ENCODE peak calls at places on chromosomes 2 and 18, in eight cellular contexts. U is spleen; G is cardiac muscle cell; E is Peyer's patch; Q is endodermal cell; D is uterus; Z is CD8-positive, alpha-beta memory T cell; L is stomach. O is an unnamed sample.

GRCh38 chr2:203532957-203533695 is 2.0 kb downstream of the RAPH1 start:
- DNase-seq in U (no peak), G (peak; percentile 71), E (no peak), Q (no peak), D (no peak), Z (no peak), L (no peak), O (no peak)

GRCh38 chr2:172613035-172613434 is 57.1 kb downstream of the PDK1 start:
- DNase-seq in U (no peak), G (peak; percentile 59), E (no peak), Q (peak; percentile 54), D (no peak), Z (no peak), L (no peak), O (no peak)

GRCh38 chr2:45494978-45495293 is 116.1 kb downstream of the SRBD1 start:
- DNase-seq in U (no peak), G (no peak), E (no peak), Q (no peak), D (no peak), Z (no peak), L (no peak), O (no peak)

GRCh38 chr2:37671816-37672103 is 318 bp upstream of the CDC42EP3 start:
- DNase-seq in U (no peak), G (no peak), E (no peak), Q (no peak), D (no peak), Z (no peak), L (no peak), O (no peak)

GRCh38 chr2:30934071-30934470 is 126.8 kb upstream of the CAPN13 start:
- DNase-seq in U (no peak), G (no peak), E (no peak), Q (no peak), D (no peak), Z (no peak), L (no peak), O (no peak)

GRCh38 chr2:22213237-22213636 is 1089.5 kb downstream of the TDRD15 start:
- DNase-seq in U (no peak), G (no peak), E (no peak), Q (no peak), D (no peak), Z (no peak), L (no peak), O (no peak)

GRCh38 chr18:70840649-70841048 is 551.8 kb downstream of the SOCS6 start:
- DNase-seq in U (no peak), G (no peak), E (no peak), Q (no peak), D (no peak), Z (no peak), L (no peak), O (no peak)

GRCh38 chr18:36153203-36153602 is 23.5 kb downstream of the ELP2 start:
- DNase-seq in U (no peak), G (peak; percentile 87), E (no peak), Q (no peak), D (no peak), Z (no peak), L (no peak), O (no peak)

GRCh38 chr2:169360984-169361705 is 1.2 kb downstream of the LRP2 start:
- DNase-seq in U (no peak), G (no peak), E (no peak), Q (peak; percentile 79), D (no peak), Z (no peak), L (no peak), O (no peak)

GRCh38 chr2:109513230-109513629 is 100.5 kb downstream of the SEPTIN10 start:
- DNase-seq in U (no peak), G (no peak), E (no peak), Q (no peak), D (no peak), Z (no peak), L (no peak), O (no peak)

GRCh38 chr2:88027709-88028389 is 11.5 kb upstream of the RNU2-63P start:
- DNase-seq in U (no peak), G (no peak), E (no peak), Q (no peak), D (no peak), Z (no peak), L (no peak), O (no peak)

GRCh38 chr2:20185176-20186022 is 39.5 kb downstream of the SDC1 start:
- DNase-seq in U (no peak), G (peak; percentile 56), E (no peak), Q (peak; percentile 69), D (no peak), Z (no peak), L (no peak), O (no peak)

GRCh38 chr2:12448846-12449480 is 267.8 kb upstream of the TRIB2 start:
- DNase-seq in U (no peak), G (no peak), E (no peak), Q (no peak), D (no peak), Z (no peak), L (no peak), O (no peak)

GRCh38 chr2:213187386-213187785 is 36.0 kb upstream of the IKZF2 start:
- DNase-seq in U (no peak), G (peak; percentile 2), E (no peak), Q (no peak), D (no peak), Z (no peak), L (no peak), O (no peak)

GRCh38 chr2:156182132-156182531 is 150.4 kb downstream of the NR4A2 start:
- DNase-seq in U (no peak), G (no peak), E (no peak), Q (no peak), D (no peak), Z (no peak), L (peak; percentile 44), O (no peak)

GRCh38 chr2:124836415-124836814 is 811.3 kb downstream of the CNTNAP5 start:
- DNase-seq in U (no peak), G (peak; percentile 82), E (no peak), Q (no peak), D (no peak), Z (no peak), L (no peak), O (no peak)

GRCh38 chr2:23363831-23364230 is 21.1 kb upstream of the KLHL29 start:
- DNase-seq in U (no peak), G (no peak), E (no peak), Q (peak; percentile 37), D (no peak), Z (no peak), L (no peak), O (no peak)

GRCh38 chr2:144358979-144359541 is 160.9 kb downstream of the ZEB2 start:
- DNase-seq in U (no peak), G (peak; percentile 39), E (no peak), Q (no peak), D (no peak), Z (no peak), L (no peak), O (no peak)

GRCh38 chr2:86238354-86238753 is 39.1 kb downstream of the MRPL35 start:
- DNase-seq in U (peak; percentile 82), G (no peak), E (peak; percentile 70), Q (no peak), D (no peak), Z (no peak), L (no peak), O (no peak)

GRCh38 chr2:235860111-235860510 is 308.1 kb downstream of the GBX2 start:
- DNase-seq in U (no peak), G (peak; percentile 68), E (no peak), Q (no peak), D (no peak), Z (no peak), L (no peak), O (no peak)

GRCh38 chr2:133711226-133711625 is 143.0 kb upstream of the NCKAP5 start:
- DNase-seq in U (no peak), G (no peak), E (no peak), Q (no peak), D (no peak), Z (no peak), L (no peak), O (no peak)

GRCh38 chr2:157592374-157592773 is 36.3 kb downstream of the ACVR1C start:
- DNase-seq in U (no peak), G (no peak), E (no peak), Q (no peak), D (no peak), Z (no peak), L (no peak), O (no peak)

GRCh38 chr2:46569766-46570165 is 90.4 kb downstream of the TMEM247 start:
- DNase-seq in U (no peak), G (no peak), E (no peak), Q (no peak), D (no peak), Z (no peak), L (no peak), O (no peak)
- H3K4me1 ChIP-seq in U (peaks cover 100% of the 10 kb centered on the region), G (peaks cover 88% of the 10 kb centered on the region), E (no peaks in the 10 kb centered on the region), Q (no peaks in the 10 kb centered on the region), D (peaks cover 6% of the 10 kb centered on the region), Z (no peaks in the 10 kb centered on the region), L (peaks cover 80% of the 10 kb centered on the region), O (peaks cover 99% of the 10 kb centered on the region)

DNA sequence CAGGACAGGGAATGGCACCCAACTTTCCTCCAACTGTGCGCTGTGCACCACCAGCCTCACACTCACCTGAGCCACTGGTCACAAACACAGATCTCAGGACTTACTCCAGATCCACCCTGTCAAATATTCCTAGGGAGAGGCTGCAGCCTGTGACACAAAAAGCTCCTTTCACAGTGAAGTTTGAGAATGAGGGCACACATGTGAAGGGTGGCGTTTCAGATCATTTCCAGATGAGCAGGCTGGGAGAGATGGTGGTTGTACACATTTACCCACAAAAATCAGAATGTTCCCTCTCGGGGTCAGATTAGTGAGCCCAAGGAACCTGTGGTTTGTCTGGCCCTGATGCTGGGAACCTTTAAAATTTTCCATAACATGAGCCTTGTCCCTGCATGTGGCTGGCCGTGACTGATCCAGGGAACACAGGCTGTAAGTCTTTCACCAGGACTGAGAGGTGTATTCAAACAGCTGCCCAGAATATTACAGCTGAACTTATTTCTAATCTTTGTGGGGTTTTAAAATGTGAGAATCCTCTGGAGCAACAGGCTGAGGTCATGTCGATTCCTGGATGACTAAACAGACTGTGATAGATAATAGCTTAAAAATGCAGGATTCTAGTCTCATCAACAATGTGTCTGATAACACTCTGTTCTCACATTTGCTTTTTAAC is 35.4 kb downstream of the IL1R2 start:
- DNase-seq in U (no peak), G (peak; percentile 92), E (no peak), Q (no peak), D (no peak), Z (no peak), L (no peak), O (no peak)
- H3K27ac ChIP-seq in U (peak overlapping the region; percentile 28), G (no peak overlapping the region), E (peak overlapping the region; percentile 76), Q (no peak overlapping the region), D (peak overlapping the region; percentile 85), Z (no peak overlapping the region), L (peak overlapping the region; percentile 58), O (peak overlapping the region; percentile 69)

DNA sequence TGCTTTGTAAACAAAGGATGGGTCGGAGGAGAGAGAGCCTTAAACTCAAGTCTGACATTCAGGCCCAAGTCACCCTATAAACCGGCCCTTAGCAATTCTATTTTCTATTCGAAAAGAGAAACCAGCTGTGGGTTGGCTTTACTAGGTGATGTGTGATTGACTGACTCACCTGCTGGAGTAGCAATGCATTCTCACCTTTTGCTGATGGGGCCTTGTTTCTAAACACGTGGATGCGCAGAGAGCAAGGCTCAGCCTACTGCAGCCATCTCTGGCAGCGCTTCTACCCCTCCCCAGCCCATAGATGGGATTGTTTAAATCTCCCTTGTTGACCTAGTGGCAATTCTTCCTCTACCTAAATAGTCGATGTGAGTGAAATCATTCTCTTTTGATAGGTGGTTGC is 138.5 kb downstream of the MEIS1 start:
- DNase-seq in U (no peak), G (no peak), E (no peak), Q (peak; percentile 84), D (no peak), Z (no peak), L (no peak), O (no peak)
- H3K4me1 ChIP-seq in U (peaks cover 57% of the 10 kb centered on the region), G (peaks cover 42% of the 10 kb centered on the region), E (no peaks in the 10 kb centered on the region), Q (peaks cover 2% of the 10 kb centered on the region), D (no peaks in the 10 kb centered on the region), Z (no peaks in the 10 kb centered on the region), L (peaks cover 62% of the 10 kb centered on the region), O (peaks cover 23% of the 10 kb centered on the region)

GRCh38 chr2:178474560-178474959 is 3.8 kb downstream of the FKBP7 start:
- DNase-seq in U (no peak), G (no peak), E (no peak), Q (no peak), D (no peak), Z (no peak), L (no peak), O (no peak)
- H3K27ac ChIP-seq in U (no peak overlapping the region), G (no peak overlapping the region), E (no peak overlapping the region), Q (no peak overlapping the region), D (no peak overlapping the region), Z (no peak overlapping the region), L (no peak overlapping the region), O (no peak overlapping the region)

O was measured in heart left ventricle.